ENCODE peak calls at places on chromosomes 16 and 17, in six cellular contexts. S is Right ventricle myocardium inferior, I is NCI-H460, Y is AG08395, U is HEK293T, D is NCI-H1092. A is an unnamed sample.

GRCh38 chr17:79749156-79749815 is 18.5 kb downstream of the ENPP7 start:
- DNase-seq in S (no peak), I (no peak), Y (peak), U (no peak), D (no peak), A (no peak)

GRCh38 chr17:2374549-2375285 is 26.1 kb downstream of the MNT start:
- DNase-seq in S (no peak), I (no peak), Y (no peak), U (no peak), D (no peak), A (no peak)

GRCh38 chr17:75824050-75824552 is 20.1 kb downstream of the UNC13D start:
- DNase-seq in S (no peak), I (no peak), Y (no peak), U (no peak), D (no peak), A (no peak)

GRCh38 chr17:62998665-62999393 is 32.8 kb downstream of the TANC2 start:
- DNase-seq in S (no peak), I (no peak), Y (no peak), U (no peak), D (no peak), A (no peak)

GRCh38 chr16:13392341-13392740 is 490.9 kb downstream of the SHISA9 start:
- DNase-seq in S (no peak), I (no peak), Y (no peak), U (no peak), D (no peak), A (no peak)

GRCh38 chr16:3143598-3144330 is 8.9 kb downstream of the ZNF213 start:
- DNase-seq in S (no peak), I (no peak), Y (no peak), U (no peak), D (no peak), A (peak)

GRCh38 chr16:54334208-54334607 is 47.6 kb upstream of the IRX3 start:
- DNase-seq in S (no peak), I (no peak), Y (no peak), U (no peak), D (no peak), A (no peak)

GRCh38 chr17:80501739-80502577 is 25.6 kb upstream of the NPTX1 start:
- DNase-seq in S (no peak), I (peak), Y (no peak), U (no peak), D (no peak), A (peak)

GRCh38 chr17:31778538-31778937 is 80.5 kb downstream of the COPRS start:
- DNase-seq in S (no peak), I (no peak), Y (no peak), U (no peak), D (no peak), A (no peak)

GRCh38 chr17:81022371-81022729 is 12.6 kb upstream of the BAIAP2 start:
- DNase-seq in S (no peak), I (no peak), Y (no peak), U (no peak), D (no peak), A (no peak)

GRCh38 chr17:3659541-3660111 is 8.8 kb downstream of the TAX1BP3 start:
- DNase-seq in S (peak), I (no peak), Y (peak), U (no peak), D (no peak), A (no peak)

GRCh38 chr16:24758373-24758772 is 28.9 kb downstream of the TNRC6A start:
- DNase-seq in S (no peak), I (no peak), Y (no peak), U (no peak), D (no peak), A (no peak)

GRCh38 chr17:44782349-44782850 is 23.6 kb downstream of the ADAM11 start:
- DNase-seq in S (no peak), I (no peak), Y (no peak), U (no peak), D (no peak), A (no peak)

GRCh38 chr17:19386974-19387920 is at the start of gene MFAP4:
- DNase-seq in S (peak), I (no peak), Y (peak), U (no peak), D (peak), A (no peak)

GRCh38 chr17:67245694-67246397 is 850 bp upstream of the HELZ start:
- DNase-seq in S (peak), I (no peak), Y (no peak), U (peak), D (no peak), A (peak)

GRCh38 chr16:73068546-73069401 is 20.8 kb upstream of the ZFHX3 start:
- DNase-seq in S (peak), I (peak), Y (peak), U (peak), D (peak), A (no peak)

GRCh38 chr17:21169496-21169895 is 42.7 kb downstream of the DHRS7B start:
- DNase-seq in S (no peak), I (no peak), Y (no peak), U (no peak), D (no peak), A (no peak)

GRCh38 chr16:47643610-47644009 is 182.5 kb downstream of the PHKB start:
- DNase-seq in S (no peak), I (no peak), Y (no peak), U (no peak), D (no peak), A (no peak)